ENCODE peak calls at places on chromosomes 11 and 22, in six cellular contexts. X is DMS53; J is stimulated activated CD4-positive, alpha-beta T cell treated with anti-CD3 and anti-CD28 coated beads, Interleukin-1b, Interleukin-23, amount 100 ng/mL, for 24 hours; F is astrocyte of the hippocampus; H is T-helper 9 cell; D is Daoy. N is an unnamed sample.

GRCh38 chr11:88553204-88553603 is 215.7 kb upstream of the CTSC start:
- DNase-seq in D (peak), X (no peak), H (no peak), J (no peak), F (peak), N (peak)

GRCh38 chr22:49671331-49672012 is 156.2 kb downstream of the BRD1 start:
- DNase-seq in D (no peak), H (no peak), X (no peak), J (no peak), F (no peak), N (no peak)

GRCh38 chr11:44613081-44613628 is 47.7 kb downstream of the CD82 start:
- DNase-seq in H (no peak), J (no peak), F (no peak), D (no peak), X (no peak), N (no peak)

GRCh38 chr11:12272821-12273617 is 104.4 kb upstream of the PARVA start:
- DNase-seq in F (peak), X (no peak), J (no peak), D (no peak), H (no peak), N (peak)

GRCh38 chr11:10308208-10308954 is 3.5 kb downstream of the ADM start:
- DNase-seq in J (no peak), D (no peak), X (peak), F (peak), H (no peak), N (no peak)

GRCh38 chr22:36379593-36380361 is 8.0 kb downstream of the MYH9 start:
- DNase-seq in X (no peak), J (no peak), D (no peak), H (peak), F (peak), N (no peak)

GRCh38 chr11:130323452-130324448 is 9.0 kb upstream of the ZBTB44 start:
- DNase-seq in X (no peak), H (no peak), D (no peak), F (no peak), J (no peak), N (peak)

GRCh38 chr22:25213221-25213620 is 6.2 kb upstream of the CRYBB2 start:
- DNase-seq in D (no peak), H (no peak), X (no peak), J (no peak), F (no peak), N (no peak)

GRCh38 chr22:41732096-41732772 is 32.9 kb downstream of the MEI1 start:
- DNase-seq in H (no peak), F (no peak), J (no peak), X (no peak), D (no peak), N (no peak)

GRCh38 chr11:77074205-77074604 is 7.4 kb downstream of the CAPN5 start:
- DNase-seq in F (no peak), X (peak), J (no peak), D (no peak), H (no peak), N (no peak)

GRCh38 chr11:67303989-67304411 is 670 bp downstream of the SSH3 start:
- DNase-seq in J (no peak), X (peak), H (no peak), D (peak), F (peak), N (peak)

GRCh38 chr11:14411818-14412217 is 52.8 kb upstream of the RRAS2 start:
- DNase-seq in F (peak), X (no peak), H (no peak), D (peak), J (no peak), N (peak)

N was measured in GM03348.